ENCODE peak calls at places on chromosome 2, in eight cellular contexts. O is A549; Z is iris pigment epithelial cell; R is AG20443; M is activated T-cell treated with anti-CD3 and anti-CD28 coated beads for 4 hours; L is MV-4-11; G is stimulated activated CD4-positive, alpha-beta T cell treated with anti-CD3 and anti-CD28 coated beads, Interleukin-15, amount 100 ng/mL, for 24 hours; V is HTR-8/SVneo. A is an unnamed sample.

GRCh38 chr2:69801745-69802144 is 27.7 kb upstream of the GMCL1 start:
- DNase-seq in O (no peak), Z (no peak), R (no peak), M (no peak), L (no peak), G (no peak), V (no peak), A (no peak)

GRCh38 chr2:66446178-66446860 is 11.4 kb downstream of the MEIS1 start:
- DNase-seq in O (no peak), Z (no peak), R (peak), M (no peak), L (no peak), G (no peak), V (no peak), A (no peak)

GRCh38 chr2:180655393-180655792 is 325.0 kb upstream of the UBE2E3 start:
- DNase-seq in O (no peak), Z (no peak), R (no peak), M (no peak), L (no peak), G (no peak), V (no peak), A (no peak)

GRCh38 chr2:31268344-31268743 is 34.4 kb downstream of the EHD3 start:
- DNase-seq in O (no peak), Z (no peak), R (no peak), M (no peak), L (no peak), G (no peak), V (no peak), A (no peak)

GRCh38 chr2:46180189-46180588 is 117.0 kb upstream of the EPAS1 start:
- DNase-seq in O (no peak), Z (no peak), R (no peak), M (no peak), L (no peak), G (no peak), V (no peak), A (no peak)

GRCh38 chr2:45014016-45014702 is 4.9 kb upstream of the SIX2 start:
- DNase-seq in O (peak), Z (peak), R (peak), M (no peak), L (peak), G (peak), V (peak), A (peak)

GRCh38 chr2:64267699-64268098 is 123.5 kb upstream of the PELI1 start:
- DNase-seq in O (no peak), Z (no peak), R (no peak), M (no peak), L (no peak), G (no peak), V (no peak), A (no peak)

GRCh38 chr2:145245268-145245667 is 725.3 kb upstream of the ZEB2 start:
- DNase-seq in O (no peak), Z (no peak), R (no peak), M (no peak), L (no peak), G (no peak), V (no peak), A (no peak)

GRCh38 chr2:121309801-121310200 is 24.8 kb upstream of the TFCP2L1 start:
- DNase-seq in O (no peak), Z (no peak), R (no peak), M (no peak), L (peak), G (no peak), V (no peak), A (no peak)

GRCh38 chr2:5696351-5696740 is 4.2 kb downstream of the SOX11 start:
- DNase-seq in O (no peak), Z (peak), R (no peak), M (no peak), L (no peak), G (no peak), V (no peak), A (no peak)

GRCh38 chr2:217746741-217747287 is 256.0 kb downstream of the TNS1 start:
- DNase-seq in O (no peak), Z (peak), R (no peak), M (no peak), L (no peak), G (no peak), V (no peak), A (no peak)

GRCh38 chr2:73968357-73968937 is 16.3 kb upstream of the TET3 start:
- DNase-seq in O (no peak), Z (no peak), R (no peak), M (no peak), L (no peak), G (no peak), V (no peak), A (no peak)

GRCh38 chr2:167489307-167489706 is 601.0 kb downstream of the XIRP2 start:
- DNase-seq in O (no peak), Z (no peak), R (no peak), M (no peak), L (no peak), G (no peak), V (no peak), A (no peak)